ENCODE peak calls at places on chromosomes 13 and 19, in five cellular contexts. U, R, N, G and Z are unnamed samples.

GRCh38 chr13:23859455-23859854 is 29.7 kb downstream of the MIPEP start:
- DNase-seq in U (no peak), R (no peak), N (no peak), G (no peak), Z (peak; percentile 43)

GRCh38 chr13:28089065-28089464 is 11.3 kb downstream of the FLT3 start:
- DNase-seq in U (no peak), R (no peak), N (no peak), G (no peak), Z (no peak)

GRCh38 chr13:113405481-113406300 is 41.8 kb upstream of the GRTP1 start:
- DNase-seq in U (no peak), R (no peak), N (no peak), G (no peak), Z (no peak)

GRCh38 chr19:50531171-50531612 is 17.5 kb upstream of the ASPDH start:
- DNase-seq in U (no peak), R (no peak), N (no peak), G (no peak), Z (no peak)

GRCh38 chr13:46160474-46161066 is 21.4 kb downstream of the LCP1 start:
- DNase-seq in U (no peak), R (peak; percentile 79), N (peak; percentile 43), G (no peak), Z (no peak)

GRCh38 chr13:40187324-40187795 is 479.1 kb downstream of the FOXO1 start:
- DNase-seq in U (no peak), R (no peak), N (no peak), G (no peak), Z (no peak)

GRCh38 chr13:90256746-90257145 is 1090.7 kb upstream of the MIR17HG start:
- DNase-seq in U (no peak), R (no peak), N (no peak), G (no peak), Z (no peak)

GRCh38 chr13:96284971-96285370 is 195.1 kb downstream of the HS6ST3 start:
- DNase-seq in U (no peak), R (no peak), N (no peak), G (no peak), Z (no peak)

GRCh38 chr13:107870400-107870799 is 344.9 kb downstream of the LIG4 start:
- DNase-seq in U (no peak), R (no peak), N (no peak), G (no peak), Z (no peak)

GRCh38 chr19:50794074-50794777 is 4.0 kb downstream of the ACP4 start:
- DNase-seq in U (no peak), R (peak; percentile 12), N (no peak), G (no peak), Z (no peak)

GRCh38 chr19:56294557-56294956 is 20.1 kb downstream of the ZSCAN5A start:
- DNase-seq in U (peak; percentile 91), R (peak; percentile 13), N (no peak), G (no peak), Z (peak; percentile 99)

GRCh38 chr19:16398530-16399241 is 73.1 kb downstream of the EPS15L1 start:
- DNase-seq in U (no peak), R (peak; percentile 28), N (no peak), G (no peak), Z (no peak)

GRCh38 chr19:17797397-17798201 is 2.7 kb downstream of the B3GNT3 start:
- DNase-seq in U (peak; percentile 67), R (no peak), N (no peak), G (no peak), Z (peak; percentile 73)

GRCh38 chr13:50244913-50245574 is 229.8 kb downstream of the KCNRG start:
- DNase-seq in U (peak; percentile 66), R (peak; percentile 88), N (no peak), G (no peak), Z (peak; percentile 87)

GRCh38 chr13:23159205-23159586 is 21.6 kb upstream of the SGCG start:
- DNase-seq in U (no peak), R (peak; percentile 29), N (peak; percentile 22), G (peak; percentile 85), Z (no peak)

GRCh38 chr19:14519860-14520407 is 1.7 kb upstream of the DNAJB1 start:
- DNase-seq in U (peak; percentile 91), R (no peak), N (no peak), G (no peak), Z (peak; percentile 93)

GRCh38 chr19:57903298-57904174 is 12.9 kb downstream of the ZNF417 start:
- DNase-seq in U (no peak), R (peak; percentile 67), N (peak; percentile 31), G (no peak), Z (no peak)

GRCh38 chr19:2542341-2543069 is 66.6 kb downstream of the GADD45B start:
- DNase-seq in U (no peak), R (peak; percentile 88), N (no peak), G (peak; percentile 38), Z (no peak)

GRCh38 chr13:44230736-44231135 is 142.9 kb upstream of the SERP2 start:
- DNase-seq in U (no peak), R (peak; percentile 17), N (no peak), G (no peak), Z (no peak)

GRCh38 chr13:28754698-28755545 is 36.2 kb upstream of the SLC46A3 start:
- DNase-seq in U (no peak), R (peak; percentile 84), N (peak; percentile 78), G (peak; percentile 60), Z (no peak)

GRCh38 chr13:48265217-48265815 is 32.3 kb downstream of the ITM2B start:
- DNase-seq in U (no peak), R (no peak), N (no peak), G (no peak), Z (no peak)

GRCh38 chr19:21143846-21144245 is 2.0 kb downstream of the ZNF431 start:
- DNase-seq in U (peak; percentile 49), R (no peak), N (no peak), G (no peak), Z (peak; percentile 80)

GRCh38 chr13:19845758-19846157 is 17.7 kb downstream of the ZMYM5 start:
- DNase-seq in U (peak; percentile 89), R (peak; percentile 97), N (no peak), G (no peak), Z (peak; percentile 89)

GRCh38 chr19:15672580-15673175 is at the start of gene CYP4F12:
- DNase-seq in U (peak; percentile 7), R (no peak), N (no peak), G (no peak), Z (peak; percentile 16)

GRCh38 chr13:110472904-110473563 is 88.5 kb downstream of the RAB20 start:
- DNase-seq in U (no peak), R (no peak), N (no peak), G (no peak), Z (no peak)

GRCh38 chr13:80962855-80963254 is 621.9 kb upstream of the SPRY2 start:
- DNase-seq in U (no peak), R (peak; percentile 71), N (no peak), G (no peak), Z (no peak)

GRCh38 chr19:5128251-5128931 is 159.5 kb downstream of the KDM4B start:
- DNase-seq in U (no peak), R (peak; percentile 89), N (no peak), G (no peak), Z (no peak)

GRCh38 chr19:15464394-15465385 is at the start of gene RASAL3:
- DNase-seq in U (no peak), R (no peak), N (peak; percentile 82), G (no peak), Z (no peak)

GRCh38 chr13:113489171-113489548 is 1.4 kb downstream of the DCUN1D2 start:
- DNase-seq in U (no peak), R (peak; percentile 44), N (no peak), G (peak; percentile 69), Z (no peak)

GRCh38 chr19:49997709-49998108 is 27.5 kb downstream of the VRK3 start:
- DNase-seq in U (no peak), R (peak; percentile 50), N (no peak), G (peak; percentile 54), Z (no peak)

GRCh38 chr19:3366761-3367571 is 583 bp downstream of the NFIC start:
- DNase-seq in U (no peak), R (peak; percentile 51), N (no peak), G (no peak), Z (no peak)

GRCh38 chr19:34179066-34179465 is 6.8 kb downstream of the LSM14A start:
- DNase-seq in U (no peak), R (no peak), N (no peak), G (no peak), Z (no peak)

GRCh38 chr19:3178973-3179738 is 587 bp downstream of the S1PR4 start:
- DNase-seq in U (no peak), R (no peak), N (no peak), G (no peak), Z (no peak)

GRCh38 chr19:41299755-41300089 is 10.2 kb upstream of the CCDC97 start:
- DNase-seq in U (no peak), R (peak; percentile 94), N (no peak), G (no peak), Z (no peak)

GRCh38 chr19:23526302-23526701 is 131.0 kb upstream of the ZNF91 start:
- DNase-seq in U (no peak), R (no peak), N (no peak), G (no peak), Z (no peak)

GRCh38 chr19:51927859-51928258 is 587 bp downstream of the ZNF613 start:
- DNase-seq in U (no peak), R (no peak), N (no peak), G (no peak), Z (no peak)